ENCODE peak calls at places on chromosomes 5 and 9, in nine cellular contexts. One of them, this sample, is unnamed.

GRCh38 chr9:112618385-112619001 is 99.4 kb downstream of the INIP start:
- DNase-seq in heart left ventricle: no peak
- DNase-seq in tibial nerve: no peak
- DNase-seq in IMR-90: no peak
- DNase-seq in body of pancreas: no peak
- DNase-seq in spleen: no peak
- DNase-seq in Peyer's patch: no peak
- DNase-seq in breast epithelium: no peak
- DNase-seq in stomach: no peak
- DNase-seq in this sample: no peak

GRCh38 chr9:38154501-38155421 is 85.7 kb upstream of the SHB start:
- DNase-seq in stomach: no peak
- DNase-seq in body of pancreas: no peak
- DNase-seq in spleen: no peak
- DNase-seq in IMR-90: no peak
- DNase-seq in breast epithelium: no peak
- DNase-seq in heart left ventricle: no peak
- DNase-seq in Peyer's patch: no peak
- DNase-seq in tibial nerve: no peak
- DNase-seq in this sample: no peak

GRCh38 chr9:137176302-137177182 is 4.7 kb upstream of the TMEM210 start:
- DNase-seq in body of pancreas: peak; percentile 54
- DNase-seq in breast epithelium: no peak
- DNase-seq in Peyer's patch: peak; percentile 66
- DNase-seq in heart left ventricle: no peak
- DNase-seq in stomach: peak; percentile 53
- DNase-seq in spleen: no peak
- DNase-seq in IMR-90: peak; percentile 17
- DNase-seq in tibial nerve: no peak
- DNase-seq in this sample: no peak

GRCh38 chr9:94813379-94813778 is 86.9 kb downstream of the AOPEP start:
- DNase-seq in Peyer's patch: no peak
- DNase-seq in body of pancreas: no peak
- DNase-seq in breast epithelium: no peak
- DNase-seq in IMR-90: no peak
- DNase-seq in stomach: no peak
- DNase-seq in spleen: no peak
- DNase-seq in tibial nerve: no peak
- DNase-seq in heart left ventricle: no peak
- DNase-seq in this sample: no peak

GRCh38 chr5:72812483-72812882 is 4.0 kb upstream of the TNPO1 start:
- DNase-seq in tibial nerve: no peak
- DNase-seq in IMR-90: no peak
- DNase-seq in spleen: no peak
- DNase-seq in body of pancreas: no peak
- DNase-seq in breast epithelium: no peak
- DNase-seq in heart left ventricle: no peak
- DNase-seq in Peyer's patch: no peak
- DNase-seq in stomach: no peak
- DNase-seq in this sample: no peak

GRCh38 chr5:35136386-35136785 is 88.6 kb upstream of the AGXT2 start:
- DNase-seq in heart left ventricle: no peak
- DNase-seq in spleen: no peak
- DNase-seq in IMR-90: peak; percentile 95
- DNase-seq in body of pancreas: no peak
- DNase-seq in tibial nerve: no peak
- DNase-seq in breast epithelium: no peak
- DNase-seq in Peyer's patch: no peak
- DNase-seq in stomach: no peak
- DNase-seq in this sample: no peak

GRCh38 chr9:71886015-71886414 is 25.0 kb downstream of the ABHD17B start:
- DNase-seq in heart left ventricle: no peak
- DNase-seq in IMR-90: no peak
- DNase-seq in tibial nerve: no peak
- DNase-seq in breast epithelium: no peak
- DNase-seq in stomach: no peak
- DNase-seq in Peyer's patch: no peak
- DNase-seq in body of pancreas: no peak
- DNase-seq in spleen: no peak
- DNase-seq in this sample: no peak

GRCh38 chr5:34474573-34475021 is 181.5 kb upstream of the RAI14 start:
- DNase-seq in stomach: no peak
- DNase-seq in spleen: no peak
- DNase-seq in Peyer's patch: no peak
- DNase-seq in IMR-90: peak; percentile 77
- DNase-seq in tibial nerve: no peak
- DNase-seq in body of pancreas: peak; percentile 42
- DNase-seq in heart left ventricle: no peak
- DNase-seq in breast epithelium: no peak
- DNase-seq in this sample: no peak

GRCh38 chr5:38853753-38854470 is 8.1 kb downstream of the OSMR start:
- DNase-seq in tibial nerve: no peak
- DNase-seq in IMR-90: peak; percentile 94
- DNase-seq in Peyer's patch: no peak
- DNase-seq in body of pancreas: no peak
- DNase-seq in stomach: no peak
- DNase-seq in heart left ventricle: no peak
- DNase-seq in breast epithelium: no peak
- DNase-seq in spleen: no peak
- DNase-seq in this sample: no peak

GRCh38 chr5:87755378-87755777 is 342.6 kb upstream of the CCNH start:
- DNase-seq in tibial nerve: no peak
- DNase-seq in stomach: no peak
- DNase-seq in breast epithelium: no peak
- DNase-seq in spleen: no peak
- DNase-seq in IMR-90: no peak
- DNase-seq in heart left ventricle: no peak
- DNase-seq in body of pancreas: no peak
- DNase-seq in Peyer's patch: no peak
- DNase-seq in this sample: no peak

GRCh38 chr5:124743534-124744169 is 2.8 kb downstream of the ZNF608 start:
- DNase-seq in Peyer's patch: peak; percentile 54
- DNase-seq in spleen: no peak
- DNase-seq in tibial nerve: no peak
- DNase-seq in stomach: no peak
- DNase-seq in IMR-90: no peak
- DNase-seq in body of pancreas: peak; percentile 38
- DNase-seq in heart left ventricle: peak; percentile 29
- DNase-seq in breast epithelium: no peak
- DNase-seq in this sample: peak; percentile 74

GRCh38 chr5:38666668-38667498 is 110.4 kb upstream of the LIFR start:
- DNase-seq in spleen: no peak
- DNase-seq in Peyer's patch: no peak
- DNase-seq in tibial nerve: peak; percentile 38
- DNase-seq in stomach: peak; percentile 68
- DNase-seq in body of pancreas: peak; percentile 82
- DNase-seq in IMR-90: peak; percentile 34
- DNase-seq in heart left ventricle: peak; percentile 51
- DNase-seq in breast epithelium: no peak
- DNase-seq in this sample: peak; percentile 38

GRCh38 chr9:99154356-99154755 is 49.4 kb downstream of the TGFBR1 start:
- DNase-seq in Peyer's patch: no peak
- DNase-seq in spleen: no peak
- DNase-seq in body of pancreas: no peak
- DNase-seq in heart left ventricle: no peak
- DNase-seq in breast epithelium: no peak
- DNase-seq in tibial nerve: no peak
- DNase-seq in stomach: no peak
- DNase-seq in IMR-90: no peak
- DNase-seq in this sample: no peak

GRCh38 chr5:32251864-32252458 is 60.8 kb downstream of the MTMR12 start:
- DNase-seq in Peyer's patch: no peak
- DNase-seq in stomach: no peak
- DNase-seq in breast epithelium: no peak
- DNase-seq in body of pancreas: no peak
- DNase-seq in tibial nerve: no peak
- DNase-seq in heart left ventricle: no peak
- DNase-seq in spleen: no peak
- DNase-seq in IMR-90: no peak
- DNase-seq in this sample: no peak

GRCh38 chr9:15286288-15286834 is 20.7 kb downstream of the TTC39B start:
- DNase-seq in IMR-90: no peak
- DNase-seq in Peyer's patch: no peak
- DNase-seq in tibial nerve: no peak
- DNase-seq in breast epithelium: no peak
- DNase-seq in heart left ventricle: no peak
- DNase-seq in spleen: no peak
- DNase-seq in body of pancreas: no peak
- DNase-seq in stomach: no peak
- DNase-seq in this sample: no peak

GRCh38 chr5:115028557-115028956 is 141.2 kb downstream of the TRIM36 start:
- DNase-seq in heart left ventricle: no peak
- DNase-seq in body of pancreas: no peak
- DNase-seq in breast epithelium: no peak
- DNase-seq in stomach: no peak
- DNase-seq in Peyer's patch: no peak
- DNase-seq in IMR-90: no peak
- DNase-seq in spleen: no peak
- DNase-seq in tibial nerve: no peak
- DNase-seq in this sample: no peak

GRCh38 chr9:130042931-130043653 is at the start of gene FNBP1:
- DNase-seq in heart left ventricle: peak; percentile 88
- DNase-seq in Peyer's patch: peak; percentile 82
- DNase-seq in IMR-90: peak; percentile 75
- DNase-seq in tibial nerve: peak; percentile 80
- DNase-seq in spleen: peak; percentile 95
- DNase-seq in breast epithelium: peak; percentile 48
- DNase-seq in stomach: peak; percentile 78
- DNase-seq in body of pancreas: peak; percentile 69
- DNase-seq in this sample: peak; percentile 66
- TF ChIP-seq CTCF in heart left ventricle: no peak
- TF ChIP-seq CTCF in Peyer's patch: no peak
- TF ChIP-seq CTCF in IMR-90: no peak
- TF ChIP-seq CTCF in tibial nerve: no peak
- TF ChIP-seq CTCF in spleen: no peak
- TF ChIP-seq CTCF in breast epithelium: no peak
- TF ChIP-seq CTCF in stomach: no peak
- TF ChIP-seq CTCF in body of pancreas: no peak
- TF ChIP-seq CTCF in this sample: no peak

DNA sequence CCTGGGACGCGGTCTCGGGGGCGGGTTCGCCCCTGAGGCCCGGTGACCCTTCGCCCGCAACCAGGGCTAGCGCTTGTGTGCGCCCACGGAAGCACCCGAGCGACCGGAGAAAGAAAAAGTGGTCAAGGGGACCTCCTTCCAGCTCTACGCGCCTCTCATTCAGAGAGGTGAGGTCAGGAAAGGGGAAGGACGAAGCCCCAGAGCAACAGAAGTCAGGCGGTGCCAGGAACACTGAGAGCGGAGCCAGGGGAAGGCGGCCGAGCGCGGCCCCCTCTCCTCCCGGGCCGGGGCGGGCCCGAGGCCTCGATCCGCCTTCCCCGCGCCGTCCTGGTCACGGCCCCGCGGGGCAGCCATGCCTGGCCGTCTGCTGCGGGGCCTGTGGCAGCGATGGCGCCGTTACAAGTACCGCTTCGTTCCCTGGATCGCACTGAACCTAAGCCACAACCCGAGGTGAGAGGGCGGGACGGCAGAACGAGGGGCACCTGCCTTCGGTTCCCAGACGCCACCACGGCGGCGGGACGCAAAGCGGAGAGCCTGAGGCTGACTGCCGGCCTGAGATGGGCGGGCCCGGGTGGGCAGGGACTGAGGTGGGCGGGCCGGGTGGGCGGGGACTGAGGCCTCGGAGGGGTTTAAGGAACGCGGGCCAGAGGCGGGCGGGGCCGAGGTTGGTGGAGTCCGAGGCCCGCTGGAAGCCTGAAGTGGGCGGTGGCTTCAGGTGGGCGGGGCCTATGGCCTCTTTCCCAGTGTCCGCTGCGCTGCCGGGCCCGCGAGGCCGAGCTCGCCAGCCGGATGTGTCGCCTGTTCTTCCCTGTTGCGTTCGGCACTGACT is at the start of gene SETD9:
- DNase-seq in body of pancreas: peak; percentile 99
- DNase-seq in tibial nerve: peak; percentile 95
- DNase-seq in Peyer's patch: peak; percentile 100
- DNase-seq in IMR-90: peak; percentile 96
- DNase-seq in spleen: peak; percentile 100
- DNase-seq in stomach: peak; percentile 99
- DNase-seq in heart left ventricle: peak; percentile 99
- DNase-seq in breast epithelium: peak; percentile 97
- DNase-seq in this sample: peak; percentile 96
- TF ChIP-seq POLR2A in body of pancreas: peak; percentile 85
- TF ChIP-seq POLR2A in tibial nerve: peak; percentile 81
- TF ChIP-seq POLR2A in Peyer's patch: peak; percentile 72
- TF ChIP-seq POLR2A in IMR-90: peak; percentile 95
- TF ChIP-seq POLR2A in spleen: peak; percentile 28
- TF ChIP-seq POLR2A in stomach: no peak
- TF ChIP-seq POLR2A in heart left ventricle: peak; percentile 75
- TF ChIP-seq POLR2A in breast epithelium: peak; percentile 43
- TF ChIP-seq POLR2A in this sample: peak; percentile 66

GRCh38 chr5:169577966-169578365 is 5.6 kb upstream of the SPDL1 start:
- DNase-seq in spleen: no peak
- DNase-seq in body of pancreas: no peak
- DNase-seq in stomach: no peak
- DNase-seq in breast epithelium: no peak
- DNase-seq in heart left ventricle: no peak
- DNase-seq in tibial nerve: no peak
- DNase-seq in IMR-90: no peak
- DNase-seq in Peyer's patch: no peak
- DNase-seq in this sample: no peak
- TF ChIP-seq CTCF in spleen: no peak
- TF ChIP-seq CTCF in body of pancreas: no peak
- TF ChIP-seq CTCF in stomach: no peak
- TF ChIP-seq CTCF in breast epithelium: no peak
- TF ChIP-seq CTCF in heart left ventricle: peak; percentile 14
- TF ChIP-seq CTCF in tibial nerve: peak; percentile 9
- TF ChIP-seq CTCF in IMR-90: peak; percentile 35
- TF ChIP-seq CTCF in Peyer's patch: no peak
- TF ChIP-seq CTCF in this sample: no peak

DNA sequence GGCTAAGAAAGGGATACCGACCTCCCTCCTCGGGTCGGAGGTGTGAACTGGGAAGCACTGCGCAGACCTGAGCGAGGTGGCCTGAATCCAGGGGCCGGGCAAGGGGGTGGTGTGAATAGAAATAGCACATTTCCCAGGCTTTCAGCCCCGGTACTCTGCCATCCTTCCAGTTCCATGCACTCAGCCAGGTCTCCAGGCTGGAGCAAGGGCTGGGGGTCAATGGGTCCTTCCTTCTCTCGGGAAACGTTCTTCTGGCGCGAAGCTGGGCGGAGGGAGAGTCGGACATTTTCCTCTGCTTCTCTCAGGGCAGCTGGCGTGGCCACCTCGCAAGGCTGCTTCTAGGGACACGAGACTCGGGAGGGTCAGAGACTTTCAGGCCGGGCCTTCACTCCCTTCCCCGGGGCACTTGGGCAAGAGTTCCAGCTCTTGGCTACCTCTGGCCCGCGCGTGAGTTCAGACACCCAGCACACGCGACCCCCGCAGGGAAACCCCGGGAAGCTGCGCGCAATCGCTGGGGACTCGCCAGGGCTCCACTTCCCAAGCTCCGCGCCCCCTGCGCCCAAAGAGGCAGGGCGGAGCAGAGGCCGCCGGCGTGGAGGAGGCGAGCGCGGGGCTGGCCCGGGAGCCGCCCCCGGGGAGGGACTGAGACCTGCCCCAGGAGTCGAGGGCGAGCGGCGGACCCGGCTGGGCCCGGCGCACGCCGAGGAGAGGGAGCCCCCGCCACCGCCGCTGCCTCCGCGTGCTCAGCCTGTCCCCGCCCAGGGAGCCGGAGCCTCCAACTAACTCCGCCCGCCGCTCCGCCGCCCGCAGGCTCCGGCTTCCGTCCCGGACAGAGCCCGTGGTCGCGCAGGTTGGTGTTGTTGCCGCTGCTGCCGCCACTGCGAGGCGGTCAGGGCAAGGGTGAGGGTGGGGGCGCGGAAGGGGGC is at the start of gene PAM:
- DNase-seq in stomach: peak; percentile 80
- DNase-seq in tibial nerve: peak; percentile 63
- DNase-seq in heart left ventricle: peak; percentile 85
- DNase-seq in Peyer's patch: peak; percentile 82
- DNase-seq in body of pancreas: peak; percentile 79
- DNase-seq in breast epithelium: peak; percentile 57
- DNase-seq in IMR-90: peak; percentile 62
- DNase-seq in spleen: peak; percentile 96
- DNase-seq in this sample: peak; percentile 68
- TF ChIP-seq POLR2A in stomach: no peak
- TF ChIP-seq POLR2A in tibial nerve: peak; percentile 54
- TF ChIP-seq POLR2A in heart left ventricle: peak; percentile 53
- TF ChIP-seq POLR2A in Peyer's patch: no peak
- TF ChIP-seq POLR2A in body of pancreas: peak; percentile 54
- TF ChIP-seq POLR2A in breast epithelium: no peak
- TF ChIP-seq POLR2A in IMR-90: peak; percentile 60
- TF ChIP-seq POLR2A in spleen: peak; percentile 23
- TF ChIP-seq POLR2A in this sample: peak; percentile 66